ENCODE peak calls at places on chromosomes 2 and 18, in seven cellular contexts. A is stomach, G is A549, K is heart left ventricle, S is Peyer's patch, R is prostate gland, I is testis. U is an unnamed sample.
A peak's percentile ranks its signal among the peaks of the same experiment; 100 is the strongest.

GRCh38 chr2:213188971-213189899 is 37.8 kb upstream of the IKZF2 start:
- DNase-seq in A (no peak), G (no peak), K (no peak), S (no peak), R (no peak), I (peak; percentile 18), U (no peak)

GRCh38 chr2:119703526-119703925 is 24.5 kb downstream of the TMEM177 start:
- DNase-seq in A (no peak), G (no peak), K (no peak), S (no peak), R (no peak), I (no peak), U (no peak)

GRCh38 chr2:54166121-54166773 is 50.8 kb downstream of the ACYP2 start:
- DNase-seq in A (no peak), G (no peak), K (no peak), S (no peak), R (no peak), I (no peak), U (no peak)

GRCh38 chr2:223860809-223861738 is 23.7 kb upstream of the AP1S3 start:
- DNase-seq in A (peak; percentile 82), G (peak; percentile 95), K (no peak), S (peak; percentile 61), R (no peak), I (no peak), U (no peak)

GRCh38 chr2:190582761-190583506 is 48.4 kb upstream of the NEMP2 start:
- DNase-seq in A (no peak), G (no peak), K (no peak), S (no peak), R (no peak), I (no peak), U (no peak)

GRCh38 chr2:160087854-160088745 is 25.7 kb upstream of the PLA2R1 start:
- DNase-seq in A (no peak), G (peak; percentile 62), K (no peak), S (no peak), R (no peak), I (no peak), U (no peak)

GRCh38 chr2:235343869-235344268 is 150.0 kb upstream of the AGAP1 start:
- DNase-seq in A (no peak), G (peak; percentile 40), K (no peak), S (no peak), R (no peak), I (no peak), U (no peak)

GRCh38 chr18:48728204-48728833 is 189.5 kb downstream of the CTIF start:
- DNase-seq in A (no peak), G (no peak), K (no peak), S (no peak), R (no peak), I (no peak), U (peak; percentile 62)

GRCh38 chr2:8457620-8458255 is 224.1 kb upstream of the ID2 start:
- DNase-seq in A (peak; percentile 70), G (no peak), K (no peak), S (peak; percentile 65), R (no peak), I (no peak), U (no peak)

GRCh38 chr2:18684202-18685040 is 95.1 kb upstream of the NT5C1B start:
- DNase-seq in A (no peak), G (no peak), K (no peak), S (peak; percentile 47), R (no peak), I (no peak), U (no peak)

GRCh38 chr2:119289642-119290041 is 66.0 kb downstream of the STEAP3 start:
- DNase-seq in A (no peak), G (no peak), K (no peak), S (no peak), R (no peak), I (no peak), U (no peak)

GRCh38 chr18:59674534-59674933 is 22.7 kb downstream of the CCBE1 start:
- DNase-seq in A (no peak), G (no peak), K (no peak), S (no peak), R (no peak), I (no peak), U (no peak)

GRCh38 chr2:178796079-178796677 is 11.0 kb downstream of the TTN start:
- DNase-seq in A (no peak), G (peak; percentile 33), K (no peak), S (no peak), R (no peak), I (no peak), U (no peak)

DNA sequence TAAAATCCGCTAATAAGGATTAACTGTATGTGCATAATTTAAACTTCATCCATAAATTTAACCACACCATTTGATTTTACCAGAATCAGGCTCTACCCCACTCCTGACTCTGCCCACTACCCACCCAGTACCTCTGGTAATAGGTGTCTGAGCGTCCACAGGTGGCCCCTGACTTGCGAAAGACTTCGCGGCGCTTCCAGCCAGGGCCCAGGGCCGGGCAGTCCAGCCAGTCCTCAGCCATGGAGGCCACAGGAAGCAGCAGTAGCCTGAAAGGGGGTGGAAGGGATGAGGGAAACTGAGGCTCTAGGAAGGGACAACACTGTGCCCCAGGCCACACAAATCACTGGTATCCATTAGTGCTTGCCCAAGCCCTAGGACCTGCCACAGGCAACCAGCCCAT is 1.6 kb downstream of the MBD1 start:
- DNase-seq in A (no peak), G (no peak), K (no peak), S (no peak), R (no peak), I (no peak), U (no peak)
- H3K4me3 ChIP-seq in A (peak overlapping the region; percentile 84), G (no peak overlapping the region), K (no peak overlapping the region), S (no peak overlapping the region), R (no peak overlapping the region), I (no peak overlapping the region), U (no peak overlapping the region)

DNA sequence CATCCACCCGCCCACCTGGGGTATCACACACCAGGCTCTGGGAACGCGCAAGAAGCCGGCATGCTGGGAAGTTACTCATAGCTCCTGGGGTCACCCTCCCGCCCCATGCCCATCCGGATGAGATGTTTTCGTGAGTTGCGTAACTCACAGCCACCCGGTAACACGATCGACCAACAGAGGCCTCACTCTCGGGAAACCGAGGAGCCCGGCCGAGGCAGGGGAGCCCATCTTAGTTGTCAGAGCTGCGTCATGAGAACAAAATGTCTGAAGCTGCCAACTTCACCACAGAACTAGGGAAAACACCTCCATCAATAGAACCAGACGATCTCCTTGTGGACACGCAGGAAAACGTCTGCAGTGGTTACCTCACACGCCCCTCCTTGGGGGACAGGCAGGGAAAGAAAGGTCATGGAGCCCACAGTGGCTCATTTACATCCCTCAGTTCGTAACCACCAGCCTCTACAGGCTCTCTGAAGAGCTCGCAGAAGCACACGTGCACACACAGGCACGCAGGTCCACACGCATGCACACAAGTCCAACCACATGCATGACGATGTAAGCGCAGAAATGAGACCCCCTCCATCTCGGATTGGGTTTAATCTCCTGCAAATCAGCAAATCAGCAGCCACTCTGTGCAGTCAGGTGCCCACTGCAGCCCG is 26.3 kb downstream of the ADI1 start:
- DNase-seq in A (peak; percentile 23), G (no peak), K (no peak), S (no peak), R (no peak), I (no peak), U (peak; percentile 88)
- TF ChIP-seq POLR2A in A (no peak), G (no peak), K (no peak), S (no peak), R (no peak), I (no peak), U (no peak)

GRCh38 chr2:176088048-176088936 is 4.2 kb upstream of the HOXD13 start:
- DNase-seq in A (peak; percentile 54), G (peak; percentile 55), K (peak; percentile 77), S (peak; percentile 77), R (no peak), I (peak; percentile 75), U (peak; percentile 51)

GRCh38 chr2:176084629-176085119 is 912 bp upstream of the EVX2 start:
- DNase-seq in A (no peak), G (no peak), K (no peak), S (no peak), R (no peak), I (no peak), U (no peak)

GRCh38 chr2:176085120-176085788 is 1.5 kb upstream of the EVX2 start:
- DNase-seq in A (peak; percentile 17), G (no peak), K (no peak), S (peak; percentile 45), R (no peak), I (no peak), U (no peak)

GRCh38 chr2:176087330-176088047 is 3.7 kb upstream of the EVX2 start:
- DNase-seq in A (no peak), G (no peak), K (no peak), S (no peak), R (no peak), I (no peak), U (no peak)

GRCh38 chr2:176085861-176086771 is 2.4 kb upstream of the EVX2 start:
- DNase-seq in A (peak; percentile 32), G (peak; percentile 55), K (peak; percentile 69), S (peak; percentile 62), R (no peak), I (peak; percentile 78), U (no peak)
- H3K4me1 ChIP-seq in A (peaks cover 25% of the 10 kb centered on the region), G (peaks cover 7% of the 10 kb centered on the region), K (peaks cover 22% of the 10 kb centered on the region), S (peaks cover 7% of the 10 kb centered on the region), R (no peaks in the 10 kb centered on the region), I (peaks cover 11% of the 10 kb centered on the region), U (no peaks in the 10 kb centered on the region)

DNA sequence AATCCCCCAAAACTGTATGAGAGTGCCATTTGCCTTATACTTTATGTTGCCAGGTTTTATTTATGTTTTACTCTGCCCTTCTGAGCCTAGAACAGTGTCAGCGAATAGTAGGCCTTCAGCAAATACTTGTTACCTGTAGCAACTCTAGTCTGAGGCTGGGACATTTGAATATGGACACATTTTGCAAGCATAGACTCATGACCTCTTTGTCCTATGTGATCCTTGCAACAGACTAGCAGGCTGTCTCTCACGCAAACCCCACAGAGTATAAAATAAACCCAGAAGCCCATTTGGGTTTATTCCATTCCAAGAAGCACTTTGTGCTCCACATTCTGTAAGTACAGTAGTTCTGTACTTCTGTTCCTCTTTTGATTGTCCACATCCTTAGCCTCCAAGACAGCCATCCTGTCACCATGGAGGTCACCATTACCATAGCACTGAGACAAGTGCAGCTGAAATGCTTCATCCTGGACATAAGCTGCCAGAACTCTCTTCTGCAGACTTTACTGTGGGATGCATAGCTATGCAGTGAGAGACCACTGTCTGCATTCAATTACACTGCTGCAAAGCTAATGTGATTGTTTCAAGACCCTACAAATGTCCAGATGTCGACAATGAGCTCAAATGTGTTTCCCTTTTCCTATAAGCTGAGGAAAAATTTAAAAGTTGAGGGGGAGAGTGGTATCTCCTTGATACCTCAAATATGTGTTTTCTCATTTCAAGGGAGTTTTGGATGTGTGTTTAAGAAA is 425.8 kb downstream of the PID1 start:
- DNase-seq in A (no peak), G (no peak), K (no peak), S (no peak), R (no peak), I (no peak), U (no peak)
- H3K4me3 ChIP-seq in A (no peak overlapping the region), G (no peak overlapping the region), K (no peak overlapping the region), S (no peak overlapping the region), R (no peak overlapping the region), I (no peak overlapping the region), U (no peak overlapping the region)

GRCh38 chr18:58453913-58454317 is 175.0 kb downstream of the ALPK2 start:
- DNase-seq in A (no peak), G (no peak), K (no peak), S (no peak), R (no peak), I (no peak), U (no peak)
- TF ChIP-seq POLR2A in A (no peak), G (no peak), K (no peak), S (no peak), R (no peak), I (no peak), U (no peak)

U was measured in uterus.